ENCODE peak calls at places on chromosome 14, in seven cellular contexts. One of them, this sample, is unnamed.

GRCh38 chr14:65019944-65020566 is 33.4 kb downstream of the FNTB start:
- DNase-seq in stimulated activated CD4-positive, alpha-beta T cell treated with anti-CD3 and anti-CD28 coated beads, Interleukin-2, amount 100 ng/mL, for 48 hours: no peak
- DNase-seq in cardiac fibroblast: peak
- DNase-seq in dermis blood vessel endothelial cell: peak
- DNase-seq in NCI-H2171 treated with DMSO at 0.1 percent for 48 hours: peak
- DNase-seq in foreskin fibroblast: peak
- DNase-seq in hypothalamus: no peak
- DNase-seq in this sample: no peak

GRCh38 chr14:87049886-87050820 is 942.8 kb downstream of the GALC start:
- DNase-seq in NCI-H2171 treated with DMSO at 0.1 percent for 48 hours: peak
- DNase-seq in cardiac fibroblast: peak
- DNase-seq in stimulated activated CD4-positive, alpha-beta T cell treated with anti-CD3 and anti-CD28 coated beads, Interleukin-2, amount 100 ng/mL, for 48 hours: no peak
- DNase-seq in dermis blood vessel endothelial cell: no peak
- DNase-seq in hypothalamus: no peak
- DNase-seq in foreskin fibroblast: peak
- DNase-seq in this sample: no peak

GRCh38 chr14:104293231-104293841 is 154.9 kb downstream of the KIF26A start:
- DNase-seq in dermis blood vessel endothelial cell: no peak
- DNase-seq in hypothalamus: no peak
- DNase-seq in stimulated activated CD4-positive, alpha-beta T cell treated with anti-CD3 and anti-CD28 coated beads, Interleukin-2, amount 100 ng/mL, for 48 hours: no peak
- DNase-seq in cardiac fibroblast: no peak
- DNase-seq in foreskin fibroblast: no peak
- DNase-seq in NCI-H2171 treated with DMSO at 0.1 percent for 48 hours: no peak
- DNase-seq in this sample: peak

GRCh38 chr14:30260772-30261607 is 298.0 kb upstream of the G2E3 start:
- DNase-seq in hypothalamus: no peak
- DNase-seq in dermis blood vessel endothelial cell: no peak
- DNase-seq in cardiac fibroblast: no peak
- DNase-seq in stimulated activated CD4-positive, alpha-beta T cell treated with anti-CD3 and anti-CD28 coated beads, Interleukin-2, amount 100 ng/mL, for 48 hours: no peak
- DNase-seq in foreskin fibroblast: no peak
- DNase-seq in NCI-H2171 treated with DMSO at 0.1 percent for 48 hours: no peak
- DNase-seq in this sample: no peak

GRCh38 chr14:105700622-105701288 is 174.4 kb downstream of the TMEM121 start:
- DNase-seq in cardiac fibroblast: no peak
- DNase-seq in NCI-H2171 treated with DMSO at 0.1 percent for 48 hours: no peak
- DNase-seq in dermis blood vessel endothelial cell: no peak
- DNase-seq in hypothalamus: no peak
- DNase-seq in foreskin fibroblast: no peak
- DNase-seq in stimulated activated CD4-positive, alpha-beta T cell treated with anti-CD3 and anti-CD28 coated beads, Interleukin-2, amount 100 ng/mL, for 48 hours: no peak
- DNase-seq in this sample: no peak

GRCh38 chr14:94173885-94174621 is at the start of gene PPP4R4:
- DNase-seq in dermis blood vessel endothelial cell: peak
- DNase-seq in NCI-H2171 treated with DMSO at 0.1 percent for 48 hours: peak
- DNase-seq in foreskin fibroblast: peak
- DNase-seq in cardiac fibroblast: peak
- DNase-seq in stimulated activated CD4-positive, alpha-beta T cell treated with anti-CD3 and anti-CD28 coated beads, Interleukin-2, amount 100 ng/mL, for 48 hours: peak
- DNase-seq in hypothalamus: peak
- DNase-seq in this sample: peak

GRCh38 chr14:94689218-94689984 is 77.2 kb downstream of the SERPINA3 start:
- DNase-seq in cardiac fibroblast: peak
- DNase-seq in NCI-H2171 treated with DMSO at 0.1 percent for 48 hours: peak
- DNase-seq in dermis blood vessel endothelial cell: peak
- DNase-seq in hypothalamus: peak
- DNase-seq in stimulated activated CD4-positive, alpha-beta T cell treated with anti-CD3 and anti-CD28 coated beads, Interleukin-2, amount 100 ng/mL, for 48 hours: peak
- DNase-seq in foreskin fibroblast: peak
- DNase-seq in this sample: peak

GRCh38 chr14:90544971-90545370 is 148.1 kb downstream of the CALM1 start:
- DNase-seq in dermis blood vessel endothelial cell: no peak
- DNase-seq in cardiac fibroblast: no peak
- DNase-seq in hypothalamus: no peak
- DNase-seq in stimulated activated CD4-positive, alpha-beta T cell treated with anti-CD3 and anti-CD28 coated beads, Interleukin-2, amount 100 ng/mL, for 48 hours: no peak
- DNase-seq in foreskin fibroblast: no peak
- DNase-seq in NCI-H2171 treated with DMSO at 0.1 percent for 48 hours: no peak
- DNase-seq in this sample: no peak

GRCh38 chr14:58128416-58128815 is 23.6 kb downstream of the ARMH4 start:
- DNase-seq in foreskin fibroblast: no peak
- DNase-seq in cardiac fibroblast: no peak
- DNase-seq in NCI-H2171 treated with DMSO at 0.1 percent for 48 hours: no peak
- DNase-seq in stimulated activated CD4-positive, alpha-beta T cell treated with anti-CD3 and anti-CD28 coated beads, Interleukin-2, amount 100 ng/mL, for 48 hours: no peak
- DNase-seq in dermis blood vessel endothelial cell: no peak
- DNase-seq in hypothalamus: no peak
- DNase-seq in this sample: no peak

GRCh38 chr14:42378274-42378673 is 771.6 kb downstream of the LRFN5 start:
- DNase-seq in NCI-H2171 treated with DMSO at 0.1 percent for 48 hours: no peak
- DNase-seq in dermis blood vessel endothelial cell: no peak
- DNase-seq in foreskin fibroblast: no peak
- DNase-seq in stimulated activated CD4-positive, alpha-beta T cell treated with anti-CD3 and anti-CD28 coated beads, Interleukin-2, amount 100 ng/mL, for 48 hours: no peak
- DNase-seq in cardiac fibroblast: no peak
- DNase-seq in hypothalamus: no peak
- DNase-seq in this sample: no peak

GRCh38 chr14:99177876-99178630 is 93.9 kb downstream of the BCL11B start:
- DNase-seq in stimulated activated CD4-positive, alpha-beta T cell treated with anti-CD3 and anti-CD28 coated beads, Interleukin-2, amount 100 ng/mL, for 48 hours: no peak
- DNase-seq in hypothalamus: no peak
- DNase-seq in NCI-H2171 treated with DMSO at 0.1 percent for 48 hours: no peak
- DNase-seq in dermis blood vessel endothelial cell: no peak
- DNase-seq in cardiac fibroblast: no peak
- DNase-seq in foreskin fibroblast: no peak
- DNase-seq in this sample: no peak

GRCh38 chr14:55052259-55052930 is 948 bp downstream of the MAPK1IP1L start:
- DNase-seq in stimulated activated CD4-positive, alpha-beta T cell treated with anti-CD3 and anti-CD28 coated beads, Interleukin-2, amount 100 ng/mL, for 48 hours: no peak
- DNase-seq in NCI-H2171 treated with DMSO at 0.1 percent for 48 hours: no peak
- DNase-seq in hypothalamus: no peak
- DNase-seq in foreskin fibroblast: no peak
- DNase-seq in dermis blood vessel endothelial cell: peak
- DNase-seq in cardiac fibroblast: peak
- DNase-seq in this sample: no peak

GRCh38 chr14:101116065-101116464 is 212.5 kb upstream of the RTL1 start:
- DNase-seq in cardiac fibroblast: no peak
- DNase-seq in foreskin fibroblast: no peak
- DNase-seq in stimulated activated CD4-positive, alpha-beta T cell treated with anti-CD3 and anti-CD28 coated beads, Interleukin-2, amount 100 ng/mL, for 48 hours: no peak
- DNase-seq in dermis blood vessel endothelial cell: no peak
- DNase-seq in hypothalamus: no peak
- DNase-seq in NCI-H2171 treated with DMSO at 0.1 percent for 48 hours: no peak
- DNase-seq in this sample: no peak

GRCh38 chr14:24798911-24799310 is 164.9 kb upstream of the GZMB start:
- DNase-seq in foreskin fibroblast: no peak
- DNase-seq in stimulated activated CD4-positive, alpha-beta T cell treated with anti-CD3 and anti-CD28 coated beads, Interleukin-2, amount 100 ng/mL, for 48 hours: no peak
- DNase-seq in hypothalamus: no peak
- DNase-seq in dermis blood vessel endothelial cell: no peak
- DNase-seq in cardiac fibroblast: no peak
- DNase-seq in NCI-H2171 treated with DMSO at 0.1 percent for 48 hours: no peak
- DNase-seq in this sample: no peak

GRCh38 chr14:74934476-74935339 is 11.6 kb upstream of the RPS6KL1 start:
- DNase-seq in dermis blood vessel endothelial cell: no peak
- DNase-seq in NCI-H2171 treated with DMSO at 0.1 percent for 48 hours: peak
- DNase-seq in foreskin fibroblast: no peak
- DNase-seq in hypothalamus: no peak
- DNase-seq in cardiac fibroblast: no peak
- DNase-seq in stimulated activated CD4-positive, alpha-beta T cell treated with anti-CD3 and anti-CD28 coated beads, Interleukin-2, amount 100 ng/mL, for 48 hours: no peak
- DNase-seq in this sample: no peak

GRCh38 chr14:101706509-101707284 is 54.8 kb upstream of the PPP2R5C start:
- DNase-seq in hypothalamus: no peak
- DNase-seq in dermis blood vessel endothelial cell: no peak
- DNase-seq in stimulated activated CD4-positive, alpha-beta T cell treated with anti-CD3 and anti-CD28 coated beads, Interleukin-2, amount 100 ng/mL, for 48 hours: no peak
- DNase-seq in NCI-H2171 treated with DMSO at 0.1 percent for 48 hours: no peak
- DNase-seq in cardiac fibroblast: no peak
- DNase-seq in foreskin fibroblast: no peak
- DNase-seq in this sample: no peak

GRCh38 chr14:53450871-53451270 is 297.7 kb upstream of the DDHD1 start:
- DNase-seq in cardiac fibroblast: peak
- DNase-seq in NCI-H2171 treated with DMSO at 0.1 percent for 48 hours: no peak
- DNase-seq in hypothalamus: no peak
- DNase-seq in foreskin fibroblast: peak
- DNase-seq in stimulated activated CD4-positive, alpha-beta T cell treated with anti-CD3 and anti-CD28 coated beads, Interleukin-2, amount 100 ng/mL, for 48 hours: no peak
- DNase-seq in dermis blood vessel endothelial cell: peak
- DNase-seq in this sample: no peak

GRCh38 chr14:70254476-70254961 is 65.8 kb upstream of the SLC8A3 start:
- DNase-seq in foreskin fibroblast: peak
- DNase-seq in stimulated activated CD4-positive, alpha-beta T cell treated with anti-CD3 and anti-CD28 coated beads, Interleukin-2, amount 100 ng/mL, for 48 hours: no peak
- DNase-seq in NCI-H2171 treated with DMSO at 0.1 percent for 48 hours: no peak
- DNase-seq in dermis blood vessel endothelial cell: peak
- DNase-seq in hypothalamus: no peak
- DNase-seq in cardiac fibroblast: peak
- DNase-seq in this sample: peak

GRCh38 chr14:105067140-105067968 is 2.1 kb upstream of the GPR132 start:
- DNase-seq in hypothalamus: no peak
- DNase-seq in foreskin fibroblast: peak
- DNase-seq in stimulated activated CD4-positive, alpha-beta T cell treated with anti-CD3 and anti-CD28 coated beads, Interleukin-2, amount 100 ng/mL, for 48 hours: no peak
- DNase-seq in dermis blood vessel endothelial cell: no peak
- DNase-seq in NCI-H2171 treated with DMSO at 0.1 percent for 48 hours: no peak
- DNase-seq in cardiac fibroblast: peak
- DNase-seq in this sample: peak

GRCh38 chr14:100118377-100119011 is 41.0 kb downstream of the DEGS2 start:
- DNase-seq in foreskin fibroblast: no peak
- DNase-seq in stimulated activated CD4-positive, alpha-beta T cell treated with anti-CD3 and anti-CD28 coated beads, Interleukin-2, amount 100 ng/mL, for 48 hours: no peak
- DNase-seq in cardiac fibroblast: no peak
- DNase-seq in NCI-H2171 treated with DMSO at 0.1 percent for 48 hours: no peak
- DNase-seq in hypothalamus: no peak
- DNase-seq in dermis blood vessel endothelial cell: no peak
- DNase-seq in this sample: no peak